ENCODE peak calls at places on chromosomes 16 and 17, in nine cellular contexts. I is head of caudate nucleus; A is NCI-H774; T is retinal pigment epithelial cell; M is CD8-positive, alpha-beta memory T cell; G is left cardiac atrium; E is stimulated activated CD4-positive, alpha-beta T cell treated with anti-CD3 and anti-CD28 coated beads, Interleukin-1b, Interleukin-23, amount 100 ng/mL, for 24 hours; U is fibroblast of the conjunctiva; Q is activated B cell treated with CpG ODN at 0.5 μM for 24 hours. V is an unnamed sample.
A peak's percentile ranks its signal among the peaks of the same experiment; 100 is the strongest.

GRCh38 chr16:86033016-86033474 is 134.1 kb downstream of the IRF8 start:
- DNase-seq in I (peak; percentile 24), A (no peak), T (no peak), M (no peak), G (no peak), E (no peak), U (no peak), Q (no peak), V (peak; percentile 52)

GRCh38 chr16:69328854-69329316 is 1.5 kb downstream of the PDF start:
- DNase-seq in I (no peak), A (no peak), T (no peak), M (no peak), G (peak; percentile 10), E (no peak), U (no peak), Q (peak; percentile 12), V (no peak)

GRCh38 chr17:48492401-48493298 is 38.2 kb downstream of the HOXB1 start:
- DNase-seq in I (peak; percentile 39), A (peak; percentile 91), T (no peak), M (peak; percentile 52), G (peak; percentile 70), E (peak; percentile 55), U (no peak), Q (peak; percentile 53), V (peak; percentile 91)

GRCh38 chr17:62910277-62910676 is 55.8 kb upstream of the TANC2 start:
- DNase-seq in I (no peak), A (no peak), T (no peak), M (no peak), G (no peak), E (no peak), U (no peak), Q (no peak), V (no peak)

GRCh38 chr17:13582776-13583414 is 18.8 kb downstream of the HS3ST3A1 start:
- DNase-seq in I (no peak), A (no peak), T (no peak), M (no peak), G (no peak), E (no peak), U (no peak), Q (no peak), V (no peak)

GRCh38 chr16:57634171-57634570 is 5.7 kb downstream of the ADGRG1 start:
- DNase-seq in I (no peak), A (no peak), T (no peak), M (no peak), G (no peak), E (no peak), U (no peak), Q (no peak), V (no peak)

GRCh38 chr16:71542377-71542776 is 16.2 kb downstream of the CHST4 start:
- DNase-seq in I (peak; percentile 14), A (no peak), T (no peak), M (peak; percentile 25), G (peak; percentile 45), E (peak; percentile 54), U (peak; percentile 3), Q (peak; percentile 30), V (peak; percentile 81)

GRCh38 chr17:17994271-17994670 is 21.6 kb downstream of the DRC3 start:
- DNase-seq in I (no peak), A (no peak), T (peak; percentile 24), M (no peak), G (no peak), E (peak; percentile 3), U (no peak), Q (no peak), V (peak; percentile 87)

GRCh38 chr16:69311533-69312388 is 611 bp downstream of the VPS4A start:
- DNase-seq in I (no peak), A (no peak), T (no peak), M (no peak), G (no peak), E (peak; percentile 36), U (no peak), Q (no peak), V (peak; percentile 81)

GRCh38 chr17:55356440-55357328 is 65.0 kb downstream of the MMD start:
- DNase-seq in I (peak; percentile 39), A (peak; percentile 77), T (peak; percentile 6), M (peak; percentile 20), G (peak; percentile 66), E (peak; percentile 62), U (peak; percentile 63), Q (no peak), V (peak; percentile 93)

GRCh38 chr17:43434902-43435319 is 36.1 kb downstream of the ARL4D start:
- DNase-seq in I (no peak), A (no peak), T (no peak), M (no peak), G (no peak), E (no peak), U (no peak), Q (no peak), V (no peak)

GRCh38 chr16:1533443-1533951 is at the start of gene TMEM204:
- DNase-seq in I (no peak), A (no peak), T (no peak), M (no peak), G (peak; percentile 88), E (no peak), U (peak; percentile 27), Q (no peak), V (peak; percentile 76)

GRCh38 chr17:46894476-46895151 is 28.3 kb upstream of the GOSR2 start:
- DNase-seq in I (no peak), A (no peak), T (no peak), M (no peak), G (peak; percentile 37), E (no peak), U (no peak), Q (no peak), V (peak; percentile 98)

GRCh38 chr16:2686912-2687507 is 4.7 kb downstream of the KCTD5 start:
- DNase-seq in I (peak; percentile 23), A (no peak), T (no peak), M (no peak), G (peak; percentile 46), E (no peak), U (no peak), Q (peak; percentile 49), V (no peak)

GRCh38 chr17:247767-248166 is 66.3 kb upstream of the DOC2B start:
- DNase-seq in I (no peak), A (no peak), T (no peak), M (no peak), G (peak; percentile 24), E (no peak), U (no peak), Q (no peak), V (no peak)

GRCh38 chr17:207775-208174 is 26.3 kb upstream of the DOC2B start:
- DNase-seq in I (no peak), A (no peak), T (no peak), M (no peak), G (peak; percentile 1), E (no peak), U (no peak), Q (no peak), V (no peak)

GRCh38 chr17:62321451-62321850 is 58.9 kb upstream of the EFCAB3 start:
- DNase-seq in I (no peak), A (no peak), T (no peak), M (no peak), G (no peak), E (no peak), U (peak; percentile 9), Q (no peak), V (no peak)

GRCh38 chr17:72725432-72726068 is 366.9 kb downstream of the SLC39A11 start:
- DNase-seq in I (peak; percentile 67), A (peak; percentile 74), T (no peak), M (peak; percentile 15), G (peak; percentile 52), E (peak; percentile 16), U (peak; percentile 35), Q (no peak), V (peak; percentile 91)

GRCh38 chr16:15652293-15653001 is 2.4 kb downstream of the NDE1 start:
- DNase-seq in I (no peak), A (no peak), T (no peak), M (no peak), G (no peak), E (no peak), U (no peak), Q (no peak), V (no peak)

GRCh38 chr17:81490599-81490992 is 22.0 kb downstream of the ACTG1 start:
- DNase-seq in I (no peak), A (no peak), T (no peak), M (no peak), G (no peak), E (no peak), U (no peak), Q (no peak), V (no peak)

GRCh38 chr17:13851889-13852288 is 217.4 kb upstream of the COX10 start:
- DNase-seq in I (no peak), A (no peak), T (no peak), M (no peak), G (no peak), E (no peak), U (no peak), Q (no peak), V (no peak)

GRCh38 chr17:3879181-3879580 is 13.7 kb downstream of the CAMKK1 start:
- DNase-seq in I (no peak), A (no peak), T (no peak), M (no peak), G (peak; percentile 67), E (no peak), U (no peak), Q (no peak), V (peak; percentile 91)

GRCh38 chr16:61581417-61582046 is 454.7 kb downstream of the CDH8 start:
- DNase-seq in I (no peak), A (no peak), T (no peak), M (no peak), G (no peak), E (no peak), U (no peak), Q (no peak), V (peak; percentile 41)

GRCh38 chr16:4403133-4403949 is 13.1 kb downstream of the CORO7 start:
- DNase-seq in I (no peak), A (no peak), T (no peak), M (no peak), G (no peak), E (no peak), U (no peak), Q (no peak), V (peak; percentile 48)

GRCh38 chr16:19644877-19645276 is 73.2 kb downstream of the KNOP1 start:
- DNase-seq in I (no peak), A (no peak), T (no peak), M (no peak), G (peak; percentile 80), E (no peak), U (peak; percentile 65), Q (no peak), V (no peak)

GRCh38 chr17:78563189-78564145 is 13.7 kb downstream of the DNAH17 start:
- DNase-seq in I (no peak), A (peak; percentile 48), T (no peak), M (no peak), G (peak; percentile 87), E (no peak), U (no peak), Q (no peak), V (no peak)

GRCh38 chr16:48592839-48593429 is 17.0 kb downstream of the N4BP1 start:
- DNase-seq in I (no peak), A (no peak), T (no peak), M (no peak), G (no peak), E (no peak), U (no peak), Q (no peak), V (no peak)

GRCh38 chr17:14856156-14856555 is 409.0 kb downstream of the PMP22 start:
- DNase-seq in I (no peak), A (no peak), T (no peak), M (no peak), G (no peak), E (no peak), U (no peak), Q (no peak), V (no peak)

GRCh38 chr17:28698253-28698941 is 13.3 kb downstream of the PROCA1 start:
- DNase-seq in I (no peak), A (no peak), T (no peak), M (no peak), G (no peak), E (no peak), U (no peak), Q (no peak), V (no peak)